ENCODE peak calls at places on chromosomes 2 and 18, in four cellular contexts. I is activated CD4-positive, alpha-beta T cell treated with anti-CD3 and anti-CD28 coated beads, Interleukin-2, amount 10 ng/mL, durations not matched to agents 7 days and 5 days; R is stimulated activated CD8-positive, alpha-beta memory T cell treated with anti-CD3 and anti-CD28 coated beads, Interleukin-12 subunit alpha, Interleukin-12 subunit beta, amount 100 ng/mL, for 1 hour; L is erythroblast. S is an unnamed sample.

GRCh38 chr2:223647258-223647952 is 45.2 kb upstream of the SCG2 start:
- DNase-seq in I (no peak), R (no peak), L (no peak), S (no peak)

GRCh38 chr18:3790702-3791101 is 340.7 kb downstream of the TGIF1 start:
- DNase-seq in I (no peak), R (no peak), L (no peak), S (no peak)

GRCh38 chr2:12603781-12604180 is 113.0 kb upstream of the TRIB2 start:
- DNase-seq in I (no peak), R (no peak), L (no peak), S (no peak)

GRCh38 chr2:205411558-205411957 is 270.7 kb upstream of the NRP2 start:
- DNase-seq in I (no peak), R (no peak), L (no peak), S (no peak)

GRCh38 chr2:68740184-68740914 is 5.7 kb downstream of the ARHGAP25 start:
- DNase-seq in I (peak), R (no peak), L (no peak), S (no peak)

GRCh38 chr18:9971313-9971920 is 57.6 kb downstream of the VAPA start:
- DNase-seq in I (peak), R (peak), L (peak), S (peak)

GRCh38 chr18:31643003-31643402 is 41.4 kb downstream of the B4GALT6 start:
- DNase-seq in I (no peak), R (no peak), L (no peak), S (no peak)

GRCh38 chr2:219404954-219405353 is 13.2 kb upstream of the DES start:
- DNase-seq in I (no peak), R (no peak), L (no peak), S (no peak)

GRCh38 chr2:122980672-122981071 is 1044.4 kb upstream of the CNTNAP5 start:
- DNase-seq in I (no peak), R (no peak), L (no peak), S (no peak)

GRCh38 chr2:25251461-25252273 is 83.3 kb upstream of the POMC start:
- DNase-seq in I (no peak), R (no peak), L (peak), S (peak)

GRCh38 chr18:78984941-78985784 is 5.5 kb downstream of the SALL3 start:
- DNase-seq in I (peak), R (no peak), L (peak), S (no peak)

GRCh38 chr2:224261316-224261715 is 140.6 kb downstream of the FAM124B start:
- DNase-seq in I (no peak), R (no peak), L (no peak), S (no peak)

GRCh38 chr2:96145028-96145939 is at the start of gene DUSP2:
- DNase-seq in I (peak), R (peak), L (peak), S (peak)

GRCh38 chr2:219509780-219510511 is 4.3 kb upstream of the ASIC4 start:
- DNase-seq in I (peak), R (peak), L (peak), S (no peak)

GRCh38 chr2:14855751-14856150 is 223.2 kb downstream of the LRATD1 start:
- DNase-seq in I (no peak), R (no peak), L (no peak), S (no peak)

GRCh38 chr2:8457092-8457481 is 224.8 kb upstream of the ID2 start:
- DNase-seq in I (no peak), R (no peak), L (no peak), S (no peak)

GRCh38 chr2:109256921-109257320 is 127.9 kb downstream of the SH3RF3 start:
- DNase-seq in I (no peak), R (no peak), L (no peak), S (no peak)

GRCh38 chr2:5164806-5165525 is 527.2 kb upstream of the SOX11 start:
- DNase-seq in I (no peak), R (no peak), L (no peak), S (no peak)

GRCh38 chr2:196703660-196704209 is 64.2 kb downstream of the CCDC150 start:
- DNase-seq in I (no peak), R (no peak), L (no peak), S (no peak)

GRCh38 chr18:48854780-48855179 is 96.0 kb downstream of the SMAD7 start:
- DNase-seq in I (no peak), R (no peak), L (no peak), S (no peak)

GRCh38 chr18:33355263-33355662 is 85.3 kb downstream of the CCDC178 start:
- DNase-seq in I (no peak), R (no peak), L (no peak), S (no peak)

GRCh38 chr2:44233450-44234128 is 41.7 kb upstream of the SLC3A1 start:
- DNase-seq in I (no peak), R (no peak), L (no peak), S (no peak)

GRCh38 chr2:212540356-212540755 is 1.8 kb upstream of the ERBB4 start:
- DNase-seq in I (no peak), R (no peak), L (no peak), S (no peak)

GRCh38 chr2:191539068-191539467 is 138.9 kb upstream of the NABP1 start:
- DNase-seq in I (peak), R (no peak), L (peak), S (peak)

GRCh38 chr2:109175350-109175678 is 46.3 kb downstream of the SH3RF3 start:
- DNase-seq in I (no peak), R (no peak), L (no peak), S (peak)

GRCh38 chr2:94987074-94988020 is 38.2 kb upstream of the MAL start:
- DNase-seq in I (no peak), R (no peak), L (no peak), S (no peak)

GRCh38 chr18:78086931-78087330 is 837.3 kb downstream of the GALR1 start:
- DNase-seq in I (no peak), R (no peak), L (no peak), S (no peak)

GRCh38 chr2:98134601-98135000 is 47.6 kb downstream of the VWA3B start:
- DNase-seq in I (no peak), R (no peak), L (no peak), S (no peak)

GRCh38 chr2:96540136-96540535 is 3.6 kb downstream of the ARID5A start:
- DNase-seq in I (no peak), R (no peak), L (no peak), S (no peak)

GRCh38 chr2:205814039-205814364 is 131.7 kb downstream of the NRP2 start:
- DNase-seq in I (no peak), R (no peak), L (no peak), S (no peak)